ENCODE peak calls at places on chromosomes 7 and 10, in five cellular contexts. Y, H, O, V and B are unnamed samples.

GRCh38 chr10:119268871-119269506 is 61.6 kb downstream of the GRK5 start:
- DNase-seq in Y (no peak), H (no peak), O (no peak), V (no peak), B (no peak)

GRCh38 chr7:99050971-99051370 is 92.9 kb downstream of the SMURF1 start:
- DNase-seq in Y (peak; percentile 23), H (no peak), O (no peak), V (peak; percentile 28), B (no peak)

GRCh38 chr10:76559889-76560215 is 1077.8 kb downstream of the KCNMA1 start:
- DNase-seq in Y (peak; percentile 32), H (no peak), O (no peak), V (no peak), B (no peak)

GRCh38 chr7:76220185-76221057 is 18.7 kb downstream of the SRRM3 start:
- DNase-seq in Y (peak; percentile 61), H (peak; percentile 71), O (peak; percentile 24), V (peak; percentile 16), B (peak; percentile 82)

GRCh38 chr7:98213296-98213873 is 2.1 kb downstream of the BHLHA15 start:
- DNase-seq in Y (no peak), H (no peak), O (no peak), V (no peak), B (no peak)

GRCh38 chr7:29488977-29489376 is 74.7 kb upstream of the PRR15 start:
- DNase-seq in Y (peak; percentile 94), H (peak; percentile 20), O (peak; percentile 67), V (peak; percentile 60), B (no peak)

GRCh38 chr7:85039196-85039923 is 147.5 kb downstream of the SEMA3D start:
- DNase-seq in Y (no peak), H (no peak), O (no peak), V (no peak), B (no peak)

GRCh38 chr10:110535958-110536891 is 31.3 kb upstream of the SMC3 start:
- DNase-seq in Y (peak; percentile 91), H (no peak), O (peak; percentile 70), V (peak; percentile 74), B (peak; percentile 89)

GRCh38 chr7:27782849-27783248 is 42.9 kb downstream of the TAX1BP1 start:
- DNase-seq in Y (peak; percentile 39), H (no peak), O (peak; percentile 56), V (peak; percentile 57), B (no peak)

GRCh38 chr7:132066776-132067175 is 509.5 kb downstream of the PLXNA4 start:
- DNase-seq in Y (peak; percentile 85), H (peak; percentile 37), O (no peak), V (no peak), B (peak; percentile 83)

GRCh38 chr10:124418726-124419501 is at the start of gene OAT:
- DNase-seq in Y (peak; percentile 93), H (peak; percentile 98), O (peak; percentile 95), V (peak; percentile 92), B (peak; percentile 97)

GRCh38 chr10:124417846-124418725 is 637 bp downstream of the OAT start:
- DNase-seq in Y (peak; percentile 68), H (peak; percentile 77), O (peak; percentile 66), V (peak; percentile 25), B (peak; percentile 34)

GRCh38 chr10:124416733-124417132 is 2.0 kb downstream of the OAT start:
- DNase-seq in Y (peak; percentile 57), H (no peak), O (peak; percentile 17), V (peak; percentile 83), B (no peak)

GRCh38 chr10:124420254-124420653 is 1.5 kb upstream of the OAT start:
- DNase-seq in Y (no peak), H (peak; percentile 36), O (no peak), V (no peak), B (no peak)

DNA sequence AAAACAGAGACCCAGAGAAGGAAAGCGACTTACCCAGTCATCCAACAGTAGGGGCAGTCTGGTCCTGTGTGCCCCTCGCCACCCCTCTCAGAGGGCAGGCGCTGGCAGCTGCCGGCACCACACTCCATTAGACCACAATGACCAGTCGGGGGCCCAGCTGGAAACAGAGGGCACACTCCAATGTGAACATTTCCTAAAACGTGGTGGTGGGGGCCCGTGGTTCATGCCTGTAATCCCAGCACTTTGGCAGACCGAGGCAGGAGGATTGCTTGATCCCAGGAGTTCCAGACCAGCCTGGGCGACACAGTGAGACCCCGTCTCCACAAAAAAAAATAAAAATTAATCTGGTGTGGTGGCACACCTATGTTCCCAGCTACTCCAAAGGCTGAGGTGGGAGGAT is 912 bp upstream of the OAT start:
- DNase-seq in Y (no peak), H (no peak), O (no peak), V (no peak), B (no peak)
- H3K4me3 ChIP-seq in Y (no peak overlapping the region), H (no peak overlapping the region), O (no peak overlapping the region), V (no peak overlapping the region), B (peak overlapping the region; percentile 74)

GRCh38 chr7:2299131-2299829 is 15.0 kb downstream of the SNX8 start:
- DNase-seq in Y (peak; percentile 88), H (no peak), O (no peak), V (no peak), B (no peak)
- TF ChIP-seq EZH2 in Y (no peak), H (no peak), O (no peak), V (no peak), B (no peak)

DNA sequence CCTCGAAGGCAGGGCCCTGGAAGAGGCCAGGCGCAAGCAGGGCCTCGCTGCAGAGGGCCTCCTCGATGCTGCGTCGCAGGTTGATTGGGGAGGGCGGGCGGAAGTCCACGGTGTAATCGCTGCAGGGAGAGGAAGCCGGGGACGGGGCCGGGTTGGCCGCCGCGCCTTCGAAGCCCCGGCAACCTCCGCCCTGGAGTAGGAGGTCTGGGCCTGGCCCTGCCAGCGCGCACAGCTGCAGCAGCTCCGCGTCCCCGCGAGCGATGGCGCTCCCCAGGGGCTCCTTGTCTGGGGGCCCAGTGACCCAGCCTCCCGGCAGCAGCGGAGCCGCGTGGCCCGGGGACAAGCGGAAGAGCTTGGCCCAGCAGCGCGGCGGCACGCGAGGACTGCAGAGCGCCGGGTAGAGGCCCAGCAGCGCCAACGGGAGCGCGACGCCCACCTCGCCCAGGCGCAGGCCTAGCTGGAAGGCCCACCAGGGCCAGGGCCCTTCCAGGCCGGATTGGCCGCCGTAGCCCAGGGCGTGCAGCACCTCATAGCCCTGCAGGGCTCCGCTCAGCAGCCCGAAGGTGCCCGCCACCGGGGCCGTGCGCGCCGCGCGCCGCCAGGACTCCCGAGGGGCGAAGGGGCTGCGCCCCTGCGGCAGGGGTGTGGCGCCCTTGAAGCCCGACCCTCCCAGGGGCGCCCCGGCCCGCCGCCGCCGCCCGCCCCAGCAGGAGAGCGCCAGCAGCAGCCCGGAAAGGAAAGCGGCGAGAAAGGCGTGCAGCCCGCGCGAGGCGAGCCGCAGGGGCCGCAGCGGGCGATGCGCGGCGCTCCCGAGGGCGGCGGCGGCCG is 7.8 kb upstream of the RBM28 start:
- DNase-seq in Y (no peak), H (no peak), O (no peak), V (no peak), B (no peak)
- H3K4me3 ChIP-seq in Y (no peak overlapping the region), H (no peak overlapping the region), O (no peak overlapping the region), V (no peak overlapping the region), B (no peak overlapping the region)

GRCh38 chr10:49609283-49610014 is 661 bp upstream of the SLC18A3 start:
- DNase-seq in Y (no peak), H (no peak), O (no peak), V (no peak), B (no peak)

GRCh38 chr10:49608166-49608758 is 1.8 kb upstream of the SLC18A3 start:
- DNase-seq in Y (no peak), H (no peak), O (no peak), V (no peak), B (no peak)

GRCh38 chr10:49610015-49610734 is at the start of gene SLC18A3:
- DNase-seq in Y (no peak), H (no peak), O (no peak), V (no peak), B (peak; percentile 28)

GRCh38 chr10:49606981-49607535 is 3.1 kb upstream of the SLC18A3 start:
- DNase-seq in Y (peak; percentile 63), H (peak; percentile 91), O (peak; percentile 54), V (peak; percentile 92), B (peak; percentile 91)

GRCh38 chr10:49608925-49609282 is 1.2 kb upstream of the SLC18A3 start:
- DNase-seq in Y (no peak), H (no peak), O (no peak), V (no peak), B (no peak)
- TF ChIP-seq EZH2 in Y (no peak), H (no peak), O (peak; percentile 88), V (no peak), B (no peak)

GRCh38 chr10:23094786-23095403 is 484 bp upstream of the MSRB2 start:
- DNase-seq in Y (no peak), H (no peak), O (no peak), V (no peak), B (no peak)
- H3K4me3 ChIP-seq in Y (peak overlapping the region; percentile 31), H (peak overlapping the region; percentile 12), O (peak overlapping the region; percentile 43), V (peak overlapping the region; percentile 65), B (peak overlapping the region; percentile 78)

GRCh38 chr10:8042032-8042863 is 12.2 kb upstream of the GATA3 start:
- DNase-seq in Y (no peak), H (no peak), O (no peak), V (no peak), B (no peak)
- TF ChIP-seq EZH2 in Y (peak; percentile 83), H (peak; percentile 5), O (no peak), V (no peak), B (peak; percentile 60)

DNA sequence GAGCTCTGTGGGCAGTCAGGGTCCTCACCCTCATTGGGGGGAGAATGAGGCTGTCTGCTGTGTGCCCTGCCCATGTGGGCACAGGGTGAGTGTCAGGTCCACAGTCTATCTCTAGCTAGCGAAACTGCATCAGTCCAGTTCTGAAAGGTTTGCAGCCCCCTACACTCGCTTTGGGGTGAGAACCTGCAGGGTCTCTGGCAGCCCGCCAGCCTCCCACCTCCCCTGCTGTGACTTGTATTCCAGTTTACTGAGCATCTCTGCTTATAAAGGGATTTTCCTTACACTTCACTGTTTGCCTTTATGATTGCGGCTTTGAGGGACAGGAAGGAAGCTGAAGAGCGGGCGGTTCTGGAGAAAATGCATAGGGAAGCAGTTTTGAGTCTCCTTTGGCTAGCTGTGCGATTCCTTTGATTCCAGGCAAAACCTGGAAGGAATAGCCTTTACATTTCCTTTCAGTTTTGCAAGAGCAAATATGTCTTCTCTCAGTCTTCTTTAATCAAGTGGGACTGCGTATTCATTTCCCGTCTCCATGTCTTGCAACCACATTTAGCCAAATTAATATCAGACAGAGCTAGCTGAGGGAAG is 65.0 kb upstream of the TRIM8 start:
- DNase-seq in Y (no peak), H (no peak), O (no peak), V (no peak), B (peak; percentile 54)
- H3K4me3 ChIP-seq in Y (no peak overlapping the region), H (no peak overlapping the region), O (no peak overlapping the region), V (no peak overlapping the region), B (no peak overlapping the region)

DNA sequence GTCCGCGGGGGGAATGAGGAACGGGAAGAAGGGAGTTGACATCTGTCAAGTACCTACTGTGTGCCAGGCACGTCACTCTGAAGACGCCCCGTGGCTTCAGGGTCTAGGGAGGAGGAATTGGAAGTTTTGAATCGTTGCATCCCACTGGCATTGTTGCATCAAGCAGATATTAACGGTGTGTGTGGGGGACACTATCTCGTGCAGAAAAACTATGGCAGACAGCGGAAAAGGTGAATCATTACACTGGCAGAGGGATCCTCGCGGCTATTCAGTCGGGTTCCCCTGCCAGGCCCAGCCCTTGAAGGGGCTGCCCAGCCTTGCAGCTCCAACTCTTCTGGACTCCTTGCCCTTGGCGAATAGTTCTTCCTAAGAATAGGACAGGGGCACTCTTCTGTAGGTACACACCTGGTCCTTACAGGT is 1.0 kb upstream of the KIAA1549 start:
- DNase-seq in Y (no peak), H (peak; percentile 41), O (no peak), V (no peak), B (no peak)
- TF ChIP-seq EZH2 in Y (peak; percentile 45), H (no peak), O (no peak), V (no peak), B (no peak)